ENCODE peak calls at places on chromosomes 11 and 22, in eight cellular contexts. One of them, this sample, is unnamed.

GRCh38 chr22:37970864-37971263 is 13.5 kb downstream of the SOX10 start:
- DNase-seq in AG10803: no peak
- DNase-seq in EL: no peak
- DNase-seq in CD4-positive, alpha-beta T cell: no peak
- DNase-seq in HEK293T: no peak
- DNase-seq in dermis blood vessel endothelial cell: no peak
- DNase-seq in naive B cell: no peak
- DNase-seq in tibial artery: no peak
- DNase-seq in this sample: no peak

GRCh38 chr11:130165601-130166456 is 6.2 kb downstream of the ST14 start:
- DNase-seq in naive B cell: peak; percentile 48
- DNase-seq in AG10803: no peak
- DNase-seq in dermis blood vessel endothelial cell: no peak
- DNase-seq in tibial artery: peak; percentile 53
- DNase-seq in HEK293T: no peak
- DNase-seq in EL: no peak
- DNase-seq in CD4-positive, alpha-beta T cell: no peak
- DNase-seq in this sample: no peak

GRCh38 chr22:45867906-45868555 is 108.9 kb downstream of the WNT7B start:
- DNase-seq in HEK293T: no peak
- DNase-seq in dermis blood vessel endothelial cell: no peak
- DNase-seq in AG10803: no peak
- DNase-seq in naive B cell: no peak
- DNase-seq in CD4-positive, alpha-beta T cell: no peak
- DNase-seq in tibial artery: no peak
- DNase-seq in EL: no peak
- DNase-seq in this sample: no peak

GRCh38 chr11:32231909-32232493 is 141.1 kb downstream of the RCN1 start:
- DNase-seq in AG10803: peak; percentile 30
- DNase-seq in naive B cell: no peak
- DNase-seq in HEK293T: peak; percentile 66
- DNase-seq in dermis blood vessel endothelial cell: peak; percentile 45
- DNase-seq in tibial artery: no peak
- DNase-seq in CD4-positive, alpha-beta T cell: no peak
- DNase-seq in EL: peak; percentile 35
- DNase-seq in this sample: no peak

GRCh38 chr22:43110444-43110926 is at the start of gene BIK:
- DNase-seq in CD4-positive, alpha-beta T cell: peak; percentile 30
- DNase-seq in EL: peak; percentile 53
- DNase-seq in AG10803: peak; percentile 17
- DNase-seq in tibial artery: peak; percentile 39
- DNase-seq in naive B cell: peak; percentile 35
- DNase-seq in HEK293T: peak; percentile 67
- DNase-seq in dermis blood vessel endothelial cell: peak; percentile 57
- DNase-seq in this sample: peak; percentile 26

GRCh38 chr11:128354476-128354875 is 232.9 kb downstream of the ETS1 start:
- DNase-seq in naive B cell: no peak
- DNase-seq in EL: peak; percentile 41
- DNase-seq in AG10803: peak; percentile 38
- DNase-seq in tibial artery: no peak
- DNase-seq in CD4-positive, alpha-beta T cell: no peak
- DNase-seq in HEK293T: no peak
- DNase-seq in dermis blood vessel endothelial cell: peak; percentile 42
- DNase-seq in this sample: no peak

GRCh38 chr22:35528967-35529366 is 11.7 kb upstream of the RASD2 start:
- DNase-seq in CD4-positive, alpha-beta T cell: no peak
- DNase-seq in HEK293T: no peak
- DNase-seq in EL: peak; percentile 28
- DNase-seq in dermis blood vessel endothelial cell: no peak
- DNase-seq in naive B cell: no peak
- DNase-seq in AG10803: no peak
- DNase-seq in tibial artery: no peak
- DNase-seq in this sample: no peak

GRCh38 chr11:99841885-99842284 is 821.1 kb downstream of the CNTN5 start:
- DNase-seq in tibial artery: no peak
- DNase-seq in AG10803: no peak
- DNase-seq in EL: no peak
- DNase-seq in HEK293T: no peak
- DNase-seq in naive B cell: no peak
- DNase-seq in CD4-positive, alpha-beta T cell: no peak
- DNase-seq in dermis blood vessel endothelial cell: no peak
- DNase-seq in this sample: no peak

GRCh38 chr22:23565288-23565941 is 14.7 kb downstream of the IGLL1 start:
- DNase-seq in AG10803: no peak
- DNase-seq in HEK293T: peak; percentile 60
- DNase-seq in CD4-positive, alpha-beta T cell: no peak
- DNase-seq in tibial artery: no peak
- DNase-seq in dermis blood vessel endothelial cell: peak; percentile 25
- DNase-seq in EL: peak; percentile 16
- DNase-seq in naive B cell: peak; percentile 3
- DNase-seq in this sample: no peak

GRCh38 chr11:35621620-35622019 is 3.4 kb downstream of the FJX1 start:
- DNase-seq in AG10803: no peak
- DNase-seq in naive B cell: no peak
- DNase-seq in CD4-positive, alpha-beta T cell: no peak
- DNase-seq in EL: peak; percentile 44
- DNase-seq in tibial artery: no peak
- DNase-seq in dermis blood vessel endothelial cell: peak; percentile 28
- DNase-seq in HEK293T: no peak
- DNase-seq in this sample: no peak

GRCh38 chr11:123354371-123354770 is 75.7 kb upstream of the GRAMD1B start:
- DNase-seq in EL: no peak
- DNase-seq in CD4-positive, alpha-beta T cell: no peak
- DNase-seq in dermis blood vessel endothelial cell: no peak
- DNase-seq in HEK293T: no peak
- DNase-seq in AG10803: no peak
- DNase-seq in tibial artery: no peak
- DNase-seq in naive B cell: no peak
- DNase-seq in this sample: no peak

GRCh38 chr22:30204742-30205111 is 41.8 kb downstream of the LIF start:
- DNase-seq in EL: peak; percentile 78
- DNase-seq in HEK293T: no peak
- DNase-seq in CD4-positive, alpha-beta T cell: no peak
- DNase-seq in tibial artery: no peak
- DNase-seq in dermis blood vessel endothelial cell: no peak
- DNase-seq in AG10803: peak; percentile 96
- DNase-seq in naive B cell: no peak
- DNase-seq in this sample: no peak

GRCh38 chr11:71484248-71485062 is 31.5 kb downstream of the NADSYN1 start:
- DNase-seq in CD4-positive, alpha-beta T cell: no peak
- DNase-seq in EL: no peak
- DNase-seq in dermis blood vessel endothelial cell: no peak
- DNase-seq in naive B cell: no peak
- DNase-seq in tibial artery: no peak
- DNase-seq in AG10803: no peak
- DNase-seq in HEK293T: no peak
- DNase-seq in this sample: no peak

GRCh38 chr22:49827853-49828598 is at the start of gene BRD1:
- DNase-seq in naive B cell: peak; percentile 52
- DNase-seq in HEK293T: peak; percentile 73
- DNase-seq in AG10803: peak; percentile 60
- DNase-seq in CD4-positive, alpha-beta T cell: peak; percentile 37
- DNase-seq in tibial artery: no peak
- DNase-seq in dermis blood vessel endothelial cell: peak; percentile 82
- DNase-seq in EL: peak; percentile 62
- DNase-seq in this sample: peak; percentile 46

GRCh38 chr11:57745206-57745605 is 3.9 kb downstream of the SELENOH start:
- DNase-seq in AG10803: no peak
- DNase-seq in tibial artery: no peak
- DNase-seq in naive B cell: no peak
- DNase-seq in HEK293T: no peak
- DNase-seq in CD4-positive, alpha-beta T cell: no peak
- DNase-seq in dermis blood vessel endothelial cell: no peak
- DNase-seq in EL: no peak
- DNase-seq in this sample: no peak

GRCh38 chr11:123549901-123550619 is 104.4 kb downstream of the SCN3B start:
- DNase-seq in EL: no peak
- DNase-seq in naive B cell: no peak
- DNase-seq in dermis blood vessel endothelial cell: peak; percentile 45
- DNase-seq in HEK293T: no peak
- DNase-seq in tibial artery: no peak
- DNase-seq in AG10803: no peak
- DNase-seq in CD4-positive, alpha-beta T cell: no peak
- DNase-seq in this sample: no peak

GRCh38 chr11:47415949-47416472 is 7.6 kb downstream of the SLC39A13 start:
- DNase-seq in naive B cell: no peak
- DNase-seq in AG10803: peak; percentile 95
- DNase-seq in HEK293T: no peak
- DNase-seq in EL: peak; percentile 98
- DNase-seq in dermis blood vessel endothelial cell: peak; percentile 94
- DNase-seq in tibial artery: peak; percentile 86
- DNase-seq in CD4-positive, alpha-beta T cell: no peak
- DNase-seq in this sample: no peak

GRCh38 chr22:17778412-17778976 is 4.2 kb upstream of the BID start:
- DNase-seq in EL: no peak
- DNase-seq in CD4-positive, alpha-beta T cell: no peak
- DNase-seq in tibial artery: no peak
- DNase-seq in dermis blood vessel endothelial cell: no peak
- DNase-seq in naive B cell: no peak
- DNase-seq in HEK293T: no peak
- DNase-seq in AG10803: no peak
- DNase-seq in this sample: no peak

GRCh38 chr11:57905439-57905838 is 118.2 kb upstream of the OR9Q1 start:
- DNase-seq in HEK293T: no peak
- DNase-seq in naive B cell: no peak
- DNase-seq in dermis blood vessel endothelial cell: no peak
- DNase-seq in tibial artery: no peak
- DNase-seq in EL: no peak
- DNase-seq in CD4-positive, alpha-beta T cell: no peak
- DNase-seq in AG10803: no peak
- DNase-seq in this sample: no peak

GRCh38 chr11:69493931-69494821 is 12.7 kb downstream of the LINC01488 start:
- DNase-seq in HEK293T: no peak
- DNase-seq in naive B cell: no peak
- DNase-seq in CD4-positive, alpha-beta T cell: no peak
- DNase-seq in dermis blood vessel endothelial cell: peak; percentile 91
- DNase-seq in AG10803: no peak
- DNase-seq in EL: no peak
- DNase-seq in tibial artery: no peak
- DNase-seq in this sample: no peak

GRCh38 chr11:70551323-70552166 is 153.2 kb downstream of the CTTN start:
- DNase-seq in naive B cell: no peak
- DNase-seq in EL: no peak
- DNase-seq in HEK293T: no peak
- DNase-seq in dermis blood vessel endothelial cell: no peak
- DNase-seq in CD4-positive, alpha-beta T cell: no peak
- DNase-seq in tibial artery: no peak
- DNase-seq in AG10803: peak; percentile 24
- DNase-seq in this sample: no peak

GRCh38 chr11:65843811-65844210 is 10.0 kb downstream of the SNX32 start:
- DNase-seq in dermis blood vessel endothelial cell: no peak
- DNase-seq in tibial artery: no peak
- DNase-seq in EL: no peak
- DNase-seq in AG10803: no peak
- DNase-seq in CD4-positive, alpha-beta T cell: no peak
- DNase-seq in HEK293T: no peak
- DNase-seq in naive B cell: no peak
- DNase-seq in this sample: no peak

GRCh38 chr11:66880484-66881211 is 23.8 kb downstream of the LRFN4 start:
- DNase-seq in CD4-positive, alpha-beta T cell: no peak
- DNase-seq in dermis blood vessel endothelial cell: peak; percentile 32
- DNase-seq in AG10803: no peak
- DNase-seq in tibial artery: no peak
- DNase-seq in HEK293T: no peak
- DNase-seq in naive B cell: no peak
- DNase-seq in EL: no peak
- DNase-seq in this sample: no peak

GRCh38 chr22:24834845-24835570 is 29.0 kb downstream of the SGSM1 start:
- DNase-seq in HEK293T: peak; percentile 51
- DNase-seq in EL: peak; percentile 23
- DNase-seq in naive B cell: no peak
- DNase-seq in CD4-positive, alpha-beta T cell: no peak
- DNase-seq in tibial artery: no peak
- DNase-seq in dermis blood vessel endothelial cell: peak; percentile 57
- DNase-seq in AG10803: no peak
- DNase-seq in this sample: no peak

GRCh38 chr11:109964487-109964886 is 128.7 kb upstream of the ZC3H12C start:
- DNase-seq in naive B cell: no peak
- DNase-seq in dermis blood vessel endothelial cell: no peak
- DNase-seq in CD4-positive, alpha-beta T cell: no peak
- DNase-seq in AG10803: no peak
- DNase-seq in tibial artery: no peak
- DNase-seq in EL: no peak
- DNase-seq in HEK293T: no peak
- DNase-seq in this sample: no peak

GRCh38 chr22:30296851-30297250 is 7.5 kb upstream of the CASTOR1 start:
- DNase-seq in naive B cell: no peak
- DNase-seq in AG10803: no peak
- DNase-seq in EL: no peak
- DNase-seq in tibial artery: no peak
- DNase-seq in dermis blood vessel endothelial cell: no peak
- DNase-seq in CD4-positive, alpha-beta T cell: no peak
- DNase-seq in HEK293T: no peak
- DNase-seq in this sample: no peak

GRCh38 chr11:8258771-8259170 is 4.9 kb downstream of the LMO1 start:
- DNase-seq in naive B cell: no peak
- DNase-seq in AG10803: peak; percentile 40
- DNase-seq in dermis blood vessel endothelial cell: no peak
- DNase-seq in CD4-positive, alpha-beta T cell: no peak
- DNase-seq in tibial artery: no peak
- DNase-seq in HEK293T: no peak
- DNase-seq in EL: peak; percentile 52
- DNase-seq in this sample: no peak

GRCh38 chr22:50473855-50474671 is 772 bp downstream of the SBF1 start:
- DNase-seq in EL: peak; percentile 61
- DNase-seq in naive B cell: no peak
- DNase-seq in AG10803: peak; percentile 46
- DNase-seq in CD4-positive, alpha-beta T cell: no peak
- DNase-seq in dermis blood vessel endothelial cell: peak; percentile 63
- DNase-seq in tibial artery: no peak
- DNase-seq in HEK293T: peak; percentile 46
- DNase-seq in this sample: no peak

GRCh38 chr11:61551630-61552029 is 29.2 kb downstream of the SYT7 start:
- DNase-seq in tibial artery: no peak
- DNase-seq in naive B cell: no peak
- DNase-seq in EL: peak; percentile 68
- DNase-seq in AG10803: peak; percentile 30
- DNase-seq in CD4-positive, alpha-beta T cell: no peak
- DNase-seq in HEK293T: no peak
- DNase-seq in dermis blood vessel endothelial cell: peak; percentile 4
- DNase-seq in this sample: no peak

GRCh38 chr11:116066777-116067176 is 562.6 kb upstream of the CADM1 start:
- DNase-seq in EL: no peak
- DNase-seq in tibial artery: no peak
- DNase-seq in CD4-positive, alpha-beta T cell: no peak
- DNase-seq in naive B cell: no peak
- DNase-seq in AG10803: no peak
- DNase-seq in dermis blood vessel endothelial cell: no peak
- DNase-seq in HEK293T: no peak
- DNase-seq in this sample: no peak

GRCh38 chr11:58927393-58928081 is 11.8 kb upstream of the GLYATL1 start:
- DNase-seq in HEK293T: peak; percentile 13
- DNase-seq in EL: peak; percentile 27
- DNase-seq in dermis blood vessel endothelial cell: no peak
- DNase-seq in tibial artery: no peak
- DNase-seq in CD4-positive, alpha-beta T cell: no peak
- DNase-seq in naive B cell: no peak
- DNase-seq in AG10803: no peak
- DNase-seq in this sample: no peak

GRCh38 chr22:20873215-20873614 is 14.4 kb downstream of the SNAP29 start:
- DNase-seq in naive B cell: no peak
- DNase-seq in dermis blood vessel endothelial cell: no peak
- DNase-seq in CD4-positive, alpha-beta T cell: no peak
- DNase-seq in HEK293T: no peak
- DNase-seq in EL: no peak
- DNase-seq in AG10803: no peak
- DNase-seq in tibial artery: no peak
- DNase-seq in this sample: no peak

GRCh38 chr11:34194576-34195335 is 89.3 kb downstream of the NAT10 start:
- DNase-seq in naive B cell: no peak
- DNase-seq in AG10803: peak; percentile 62
- DNase-seq in dermis blood vessel endothelial cell: no peak
- DNase-seq in EL: no peak
- DNase-seq in tibial artery: no peak
- DNase-seq in CD4-positive, alpha-beta T cell: no peak
- DNase-seq in HEK293T: no peak
- DNase-seq in this sample: no peak

GRCh38 chr11:100835854-100836253 is 148.8 kb downstream of the ARHGAP42 start:
- DNase-seq in tibial artery: no peak
- DNase-seq in AG10803: no peak
- DNase-seq in HEK293T: no peak
- DNase-seq in CD4-positive, alpha-beta T cell: no peak
- DNase-seq in naive B cell: no peak
- DNase-seq in EL: no peak
- DNase-seq in dermis blood vessel endothelial cell: no peak
- DNase-seq in this sample: no peak

This sample was measured in activated T-helper 2 cell treated with anti-CD3 and anti-CD28 coated beads, Interferon-gamma antibody, Interleukin-2, Interleukin-4, amounts not matched to agents 10 μg/mL and 5 μg/mL and 100 μg/mL, durations not matched to agents 14 hours and 24 hours and 36 hours.